ENCODE peak calls at places on chromosomes 16 and 17, in nine cellular contexts. W is fibroblast of the aortic adventitia, A is body of pancreas, Y is cardiac fibroblast, O is GM23338, B is A549, J is HCT116, E is foreskin fibroblast, N is Peyer's patch. F is an unnamed sample.

GRCh38 chr16:55576369-55576768 is 9.9 kb downstream of the CAPNS2 start:
- DNase-seq in W (peak; percentile 43), A (no peak), Y (no peak), O (no peak), B (no peak), J (no peak), E (no peak), N (no peak), F (no peak)

GRCh38 chr17:48505788-48506187 is 25.0 kb downstream of the HOXB1 start:
- DNase-seq in W (peak; percentile 78), A (no peak), Y (peak; percentile 78), O (no peak), B (peak; percentile 89), J (peak; percentile 61), E (peak; percentile 83), N (no peak), F (peak; percentile 55)

GRCh38 chr17:50863221-50863843 is 2.8 kb downstream of the TOB1 start:
- DNase-seq in W (peak; percentile 41), A (peak; percentile 62), Y (peak; percentile 50), O (peak; percentile 79), B (peak; percentile 81), J (peak; percentile 36), E (peak; percentile 56), N (no peak), F (no peak)

GRCh38 chr16:76428858-76429257 is 151.7 kb downstream of the CNTNAP4 start:
- DNase-seq in W (no peak), A (peak; percentile 10), Y (peak; percentile 5), O (no peak), B (peak; percentile 30), J (no peak), E (no peak), N (no peak), F (no peak)

GRCh38 chr17:64240741-64241347 is 22.2 kb downstream of the TEX2 start:
- DNase-seq in W (peak; percentile 92), A (peak; percentile 43), Y (peak; percentile 64), O (no peak), B (no peak), J (no peak), E (peak; percentile 98), N (no peak), F (peak; percentile 60)

GRCh38 chr16:83513006-83513755 is 294.6 kb upstream of the HSBP1 start:
- DNase-seq in W (peak; percentile 74), A (no peak), Y (peak; percentile 32), O (no peak), B (no peak), J (no peak), E (peak; percentile 76), N (no peak), F (peak; percentile 65)

GRCh38 chr16:67236551-67237395 is 9.8 kb downstream of the TMEM208 start:
- DNase-seq in W (peak; percentile 22), A (peak; percentile 9), Y (peak; percentile 50), O (peak; percentile 90), B (peak; percentile 86), J (peak; percentile 69), E (peak; percentile 77), N (peak; percentile 63), F (no peak)

GRCh38 chr17:16923904-16924700 is 47.8 kb downstream of the TNFRSF13B start:
- DNase-seq in W (no peak), A (no peak), Y (no peak), O (no peak), B (no peak), J (no peak), E (no peak), N (no peak), F (no peak)

GRCh38 chr17:35799942-35800341 is 4.5 kb upstream of the MMP28 start:
- DNase-seq in W (peak; percentile 71), A (peak; percentile 85), Y (peak; percentile 88), O (no peak), B (peak; percentile 50), J (no peak), E (peak; percentile 77), N (no peak), F (no peak)

DNA sequence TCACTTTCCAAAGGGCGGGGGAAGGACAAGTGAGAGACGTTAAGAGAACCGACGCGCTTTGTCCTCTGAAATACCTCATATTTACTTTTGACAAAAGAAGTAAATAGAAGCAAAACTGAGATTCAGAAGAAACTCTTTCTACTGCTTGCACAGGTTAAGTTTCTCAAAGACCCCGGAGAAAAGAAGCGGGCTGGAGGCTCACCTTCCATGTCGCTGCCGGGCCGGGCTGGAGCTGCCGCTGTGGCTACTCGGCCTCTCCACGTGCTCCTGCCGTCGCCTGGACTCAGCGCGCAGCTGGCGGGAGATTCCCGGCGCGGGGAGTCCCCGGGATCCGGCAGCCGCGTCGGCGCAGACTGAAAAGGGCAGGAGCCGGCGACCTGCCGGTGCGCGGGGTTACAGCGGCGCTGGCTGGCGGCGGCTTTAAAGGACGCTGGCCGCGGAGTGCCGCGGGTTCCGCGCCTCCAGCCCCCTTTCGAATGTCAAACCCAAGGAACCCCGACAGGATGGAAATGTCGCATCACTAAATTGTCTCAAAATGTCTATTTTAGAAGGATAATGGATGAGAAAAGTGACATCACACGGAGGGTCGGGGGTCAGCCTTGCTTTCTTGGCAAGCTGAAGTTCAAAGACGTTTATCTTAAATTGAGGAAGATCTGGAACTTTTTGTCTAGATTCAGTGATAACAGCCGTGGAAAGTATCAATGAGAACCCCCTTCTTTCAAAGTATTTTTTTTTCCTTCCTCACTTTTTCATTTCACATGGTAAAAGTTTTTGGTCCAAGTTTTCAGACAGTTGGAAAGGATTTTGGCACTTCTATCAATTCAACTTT is at the start of gene IKZF3:
- DNase-seq in W (no peak), A (peak; percentile 64), Y (peak; percentile 17), O (peak; percentile 91), B (peak; percentile 62), J (no peak), E (peak; percentile 49), N (peak; percentile 81), F (no peak)
- TF ChIP-seq CTCF in W (no peak), A (no peak), Y (no peak), O (peak; percentile 65), B (no peak), J (no peak), E (no peak), N (peak; percentile 16), F (no peak)

GRCh38 chr16:48430890-48431289 is 45.7 kb upstream of the SIAH1 start:
- DNase-seq in W (no peak), A (no peak), Y (no peak), O (no peak), B (no peak), J (no peak), E (no peak), N (no peak), F (no peak)

GRCh38 chr16:48433116-48433848 is 48.1 kb upstream of the SIAH1 start:
- DNase-seq in W (no peak), A (no peak), Y (no peak), O (no peak), B (no peak), J (no peak), E (no peak), N (no peak), F (no peak)

GRCh38 chr16:48433849-48434530 is 48.8 kb upstream of the SIAH1 start:
- DNase-seq in W (no peak), A (no peak), Y (no peak), O (no peak), B (no peak), J (no peak), E (no peak), N (no peak), F (no peak)

GRCh38 chr16:48434653-48435318 is 49.6 kb upstream of the SIAH1 start:
- DNase-seq in W (peak; percentile 62), A (no peak), Y (peak; percentile 69), O (no peak), B (peak; percentile 80), J (no peak), E (peak; percentile 69), N (no peak), F (no peak)

GRCh38 chr16:48432136-48432535 is 46.9 kb upstream of the SIAH1 start:
- DNase-seq in W (no peak), A (no peak), Y (no peak), O (peak; percentile 21), B (no peak), J (no peak), E (no peak), N (no peak), F (no peak)
- H3K4me3 ChIP-seq in W (no peak overlapping the region), A (no peak overlapping the region), Y (no peak overlapping the region), O (no peak overlapping the region), B (no peak overlapping the region), J (no peak overlapping the region), E (no peak overlapping the region), N (no peak overlapping the region), F (no peak overlapping the region)

GRCh38 chr16:25707982-25708583 is 16.3 kb downstream of the HS3ST4 start:
- DNase-seq in W (peak; percentile 0), A (peak; percentile 39), Y (peak; percentile 1), O (peak; percentile 80), B (peak; percentile 52), J (peak; percentile 18), E (no peak), N (no peak), F (no peak)
- TF ChIP-seq CTCF in W (no peak), A (peak; percentile 48), Y (peak; percentile 24), O (peak; percentile 71), B (peak; percentile 46), J (peak; percentile 74), E (peak; percentile 24), N (peak; percentile 59), F (peak; percentile 22)

GRCh38 chr16:3145151-3145550 is 10.3 kb downstream of the ZNF213 start:
- DNase-seq in W (no peak), A (no peak), Y (no peak), O (no peak), B (no peak), J (no peak), E (no peak), N (no peak), F (no peak)

GRCh38 chr16:3143189-3143588 is 8.4 kb downstream of the ZNF213 start:
- DNase-seq in W (no peak), A (no peak), Y (no peak), O (no peak), B (no peak), J (no peak), E (no peak), N (no peak), F (no peak)

GRCh38 chr16:3144331-3144881 is 9.6 kb downstream of the ZNF213 start:
- DNase-seq in W (no peak), A (no peak), Y (no peak), O (no peak), B (no peak), J (no peak), E (no peak), N (no peak), F (no peak)

GRCh38 chr16:3142770-3143169 is 7.9 kb downstream of the ZNF213 start:
- DNase-seq in W (no peak), A (no peak), Y (no peak), O (no peak), B (no peak), J (no peak), E (no peak), N (no peak), F (no peak)

DNA sequence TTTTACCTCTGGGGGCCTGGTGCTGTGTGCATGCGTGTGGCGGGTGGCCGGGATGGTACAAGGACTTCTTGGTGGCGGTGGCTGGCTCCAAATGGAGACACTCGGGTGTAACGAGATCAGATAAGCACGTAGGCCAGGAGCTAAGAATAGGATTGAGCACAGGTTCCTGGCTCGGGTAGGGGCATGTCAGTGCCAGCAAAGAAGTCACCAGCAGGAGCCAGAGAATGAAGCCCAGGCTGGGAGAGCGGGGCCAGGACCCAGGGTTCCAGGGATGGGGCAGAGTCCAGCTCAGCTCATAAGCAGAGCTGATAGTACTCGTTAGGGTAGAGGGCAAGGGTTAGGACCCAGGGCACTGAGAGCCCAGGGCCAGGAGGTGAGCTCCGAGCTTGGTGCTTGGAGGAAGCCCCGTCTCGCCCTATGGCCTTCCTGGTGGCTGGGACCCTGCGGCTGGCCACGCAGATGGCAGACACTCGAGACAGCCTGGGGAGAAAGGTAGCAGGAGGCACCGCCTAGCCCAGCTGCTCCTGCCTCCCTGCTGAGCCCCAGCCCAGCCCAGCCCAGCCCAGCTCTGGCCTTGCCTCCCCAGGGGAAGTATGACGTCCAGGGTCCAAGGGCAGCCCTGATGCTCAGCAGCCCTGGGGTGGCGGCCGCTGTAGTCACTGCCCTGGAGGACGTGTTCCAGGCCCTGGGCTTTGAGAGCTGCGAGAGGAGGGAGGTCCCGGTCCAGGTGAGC is 8.9 kb downstream of the ZNF213 start:
- DNase-seq in W (no peak), A (no peak), Y (no peak), O (no peak), B (no peak), J (no peak), E (no peak), N (peak; percentile 89), F (no peak)
- H3K4me3 ChIP-seq in W (no peak overlapping the region), A (no peak overlapping the region), Y (no peak overlapping the region), O (no peak overlapping the region), B (no peak overlapping the region), J (no peak overlapping the region), E (no peak overlapping the region), N (no peak overlapping the region), F (no peak overlapping the region)

F was measured in AG09309.